ENCODE peak calls at places on chromosomes 6 and 20, in eight cellular contexts. B is iPS-NIHi11; C is H7; A is NCI-H748 treated with DMSO at 0.1 percent for 48 hours; E is adipocyte; R is activated gamma-delta T cell treated with anti-CD3 and anti-CD28 coated beads, Interleukin-2, amount 50 U/mL, for 16 hours; Z is mucosa of gallbladder; U is activated effector memory CD4-positive, alpha-beta T cell treated with anti-CD3 and anti-CD28 coated beads, Interleukin-2, amount 50 U/mL, for 16 hours. P is an unnamed sample.

GRCh38 chr6:1630771-1631217 is 21.1 kb downstream of the FOXC1 start:
- DNase-seq in C (no peak), U (no peak), B (no peak), A (no peak), R (no peak), Z (no peak), E (no peak), P (no peak)

GRCh38 chr6:4220619-4221018 is 85.2 kb upstream of the ECI2 start:
- DNase-seq in E (peak), C (no peak), Z (no peak), R (no peak), A (no peak), B (no peak), U (no peak), P (no peak)

GRCh38 chr20:3818155-3819151 is 1.9 kb upstream of the AP5S1 start:
- DNase-seq in C (peak), B (peak), U (no peak), R (no peak), A (peak), Z (peak), E (peak), P (peak)

GRCh38 chr6:39892490-39893129 is 41.7 kb downstream of the MOCS1 start:
- DNase-seq in C (peak), E (peak), R (no peak), A (peak), U (no peak), B (peak), Z (peak), P (peak)

GRCh38 chr6:129730477-129731165 is 20.6 kb upstream of the ARHGAP18 start:
- DNase-seq in B (peak), A (no peak), R (no peak), E (no peak), U (no peak), Z (no peak), C (no peak), P (no peak)

GRCh38 chr6:3762852-3763251 is 11.3 kb upstream of the PXDC1 start:
- DNase-seq in R (no peak), U (no peak), B (no peak), A (no peak), C (no peak), E (no peak), Z (no peak), P (no peak)

GRCh38 chr6:5905431-5906339 is 101.0 kb downstream of the NRN1 start:
- DNase-seq in E (peak), U (no peak), A (no peak), R (no peak), C (no peak), Z (peak), B (no peak), P (no peak)

GRCh38 chr20:13856356-13856755 is 71.5 kb downstream of the NDUFAF5 start:
- DNase-seq in B (no peak), A (no peak), U (no peak), Z (no peak), R (no peak), E (no peak), C (no peak), P (no peak)

GRCh38 chr6:154302111-154302752 is 54.4 kb downstream of the IPCEF1 start:
- DNase-seq in R (no peak), C (no peak), E (peak), A (no peak), Z (no peak), U (no peak), B (no peak), P (no peak)

GRCh38 chr6:153994004-153994403 is 45.0 kb upstream of the OPRM1 start:
- DNase-seq in R (no peak), U (no peak), Z (no peak), B (no peak), A (no peak), C (no peak), E (no peak), P (no peak)